ENCODE peak calls at places on chromosomes 12 and 14, in five cellular contexts. C is NCI-H774; E is CD4-positive, CD25-positive, alpha-beta regulatory T cell; D is cardiac muscle cell; R is RPMI7951. X is an unnamed sample.

GRCh38 chr12:42173961-42174521 is 29.4 kb upstream of the GXYLT1 start:
- DNase-seq in R (no peak), C (no peak), D (no peak), E (no peak), X (no peak)

GRCh38 chr12:26614217-26614616 is 218.8 kb downstream of the ITPR2 start:
- DNase-seq in R (no peak), D (peak), E (peak), C (peak), X (peak)

GRCh38 chr14:99389171-99389826 is 91.4 kb downstream of the SETD3 start:
- DNase-seq in R (peak), C (no peak), E (peak), D (peak), X (peak)

GRCh38 chr12:68097386-68097785 is 62.2 kb downstream of the IFNG start:
- DNase-seq in C (no peak), E (no peak), D (no peak), R (no peak), X (no peak)

GRCh38 chr12:95943231-95943842 is at the start of gene AMDHD1:
- DNase-seq in R (peak), D (peak), E (peak), C (no peak), X (peak)

GRCh38 chr12:90261283-90261682 is 552.6 kb upstream of the ATP2B1 start:
- DNase-seq in R (peak), E (no peak), D (no peak), C (no peak), X (no peak)

GRCh38 chr12:109125791-109126190 is 9.4 kb downstream of the ACACB start:
- DNase-seq in R (no peak), C (no peak), E (no peak), D (no peak), X (no peak)

GRCh38 chr12:84599539-84599938 is 313.1 kb downstream of the SLC6A15 start:
- DNase-seq in R (no peak), E (no peak), C (peak), D (no peak), X (peak)

GRCh38 chr12:51009038-51009437 is 17.1 kb downstream of the SLC11A2 start:
- DNase-seq in C (no peak), D (peak), E (peak), R (peak), X (no peak)

GRCh38 chr12:129084875-129085826 is 231.9 kb downstream of the GLT1D1 start:
- DNase-seq in C (no peak), E (no peak), D (no peak), R (no peak), X (no peak)

GRCh38 chr12:43208221-43208620 is 343.8 kb downstream of the ADAMTS20 start:
- DNase-seq in R (no peak), D (no peak), E (no peak), C (no peak), X (no peak)